ENCODE peak calls at places on chromosomes 5 and 9, in seven cellular contexts. I, C, B, S, G, N and M are unnamed samples. For H3K4me1, the result is how much of the 10 kb centered on the place peaks cover.

GRCh38 chr9:136609838-136610311 is 52.8 kb upstream of the EGFL7 start:
- DNase-seq in B (no peak), N (no peak), C (no peak), I (no peak), G (no peak), S (peak), M (no peak)

GRCh38 chr5:115594343-115595047 is 7.8 kb downstream of the TICAM2 start:
- DNase-seq in G (no peak), N (no peak), I (no peak), B (no peak), C (no peak), S (no peak), M (no peak)

GRCh38 chr9:76638001-76638400 is 126.2 kb upstream of the PCA3 start:
- DNase-seq in C (no peak), N (no peak), I (no peak), S (no peak), G (no peak), B (no peak), M (no peak)

GRCh38 chr9:111095423-111095822 is 57.2 kb upstream of the LPAR1 start:
- DNase-seq in I (peak), C (no peak), B (no peak), N (no peak), G (no peak), S (no peak), M (no peak)

GRCh38 chr5:14365831-14366435 is 215.7 kb upstream of the OTULINL start:
- DNase-seq in C (no peak), I (no peak), N (no peak), B (no peak), S (no peak), G (no peak), M (no peak)

GRCh38 chr9:133050781-133051180 is 11.0 kb upstream of the CEL start:
- DNase-seq in C (no peak), B (no peak), N (no peak), I (no peak), G (no peak), S (no peak), M (no peak)

GRCh38 chr9:96150324-96151023 is 151.5 kb downstream of the HSD17B3 start:
- DNase-seq in B (peak), S (no peak), C (no peak), I (no peak), N (no peak), G (no peak), M (no peak)

GRCh38 chr9:94639045-94639995 is at the start of gene FBP1:
- DNase-seq in B (peak), N (peak), G (peak), S (no peak), I (no peak), C (no peak), M (no peak)

GRCh38 chr9:93065321-93065720 is 6.8 kb downstream of the SUSD3 start:
- DNase-seq in G (no peak), C (no peak), S (no peak), N (no peak), I (no peak), B (no peak), M (no peak)

GRCh38 chr5:140989254-140989653 is 23.0 kb downstream of the PCDHAC2 start:
- DNase-seq in S (no peak), C (no peak), I (no peak), N (no peak), G (no peak), B (no peak), M (no peak)

GRCh38 chr9:89471390-89471789 is 26.5 kb downstream of the SEMA4D start:
- DNase-seq in I (no peak), C (no peak), B (no peak), N (no peak), S (no peak), G (no peak), M (no peak)

GRCh38 chr9:86706391-86706790 is 240.9 kb downstream of the GAS1 start:
- DNase-seq in I (no peak), C (no peak), N (no peak), G (no peak), S (no peak), B (no peak), M (no peak)

GRCh38 chr5:54013556-54014157 is 296.7 kb downstream of the ARL15 start:
- DNase-seq in C (peak), G (no peak), I (no peak), N (no peak), S (no peak), B (no peak), M (peak)

GRCh38 chr5:97182571-97183099 is 412 bp downstream of the RIOK2 start:
- DNase-seq in N (no peak), I (no peak), S (no peak), C (no peak), B (no peak), G (no peak), M (no peak)

GRCh38 chr9:131641618-131642495 is 96.5 kb downstream of the PRRT1B start:
- DNase-seq in G (no peak), C (no peak), I (no peak), S (no peak), B (no peak), N (no peak), M (peak)

GRCh38 chr5:139688712-139689413 is 40.7 kb downstream of the CXXC5 start:
- DNase-seq in B (no peak), N (no peak), C (no peak), I (no peak), S (no peak), G (no peak), M (no peak)

GRCh38 chr5:113090336-113091106 is 113.9 kb downstream of the DCP2 start:
- DNase-seq in B (no peak), G (no peak), I (no peak), S (no peak), C (no peak), N (no peak), M (no peak)

GRCh38 chr9:21995652-21996275 is 1.2 kb downstream of the CDKN2B-AS1 start:
- DNase-seq in I (peak), G (peak), B (peak), C (no peak), S (peak), N (no peak), M (peak)

GRCh38 chr5:53482717-53483638 is 2.5 kb downstream of the FST start:
- DNase-seq in G (peak), I (peak), C (no peak), S (peak), B (no peak), N (no peak), M (peak)

GRCh38 chr9:80285325-80285724 is 713.6 kb downstream of the TLE4 start:
- DNase-seq in S (no peak), B (no peak), I (no peak), N (no peak), C (no peak), G (no peak), M (no peak)

GRCh38 chr9:93190133-93190525 is 6.2 kb downstream of the WNK2 start:
- DNase-seq in S (no peak), C (no peak), G (no peak), N (no peak), B (no peak), I (no peak), M (no peak)

GRCh38 chr5:67163231-67163756 is 33.3 kb downstream of the CD180 start:
- DNase-seq in I (no peak), N (no peak), G (no peak), S (no peak), B (no peak), C (no peak), M (no peak)

GRCh38 chr5:147455321-147455720 is 54.5 kb downstream of the DPYSL3 start:
- DNase-seq in S (no peak), N (no peak), B (no peak), C (peak), I (peak), G (no peak), M (no peak)

GRCh38 chr5:61991861-61992260 is 314.1 kb upstream of the KIF2A start:
- DNase-seq in B (no peak), G (no peak), I (no peak), S (no peak), N (no peak), C (no peak), M (no peak)

GRCh38 chr9:98427491-98427890 is 172.0 kb upstream of the TBC1D2 start:
- DNase-seq in C (no peak), S (no peak), I (no peak), N (no peak), B (no peak), G (no peak), M (no peak)

GRCh38 chr9:127916665-127917581 is at the start of gene ST6GALNAC4:
- DNase-seq in G (peak), I (peak), C (peak), N (peak), S (peak), B (peak), M (peak)

GRCh38 chr5:174581483-174581882 is 142.9 kb upstream of the MSX2 start:
- DNase-seq in N (no peak), G (no peak), S (peak), I (no peak), C (no peak), B (no peak), M (peak)

GRCh38 chr9:87818308-87818707 is 64.4 kb upstream of the SPATA31E1 start:
- DNase-seq in C (no peak), I (no peak), N (no peak), B (no peak), G (no peak), S (no peak), M (no peak)

GRCh38 chr5:164481270-164481669 is 975.9 kb downstream of the MAT2B start:
- DNase-seq in I (no peak), S (no peak), B (no peak), C (no peak), N (no peak), G (no peak), M (no peak)

GRCh38 chr5:164472150-164472549 is 966.7 kb downstream of the MAT2B start:
- DNase-seq in B (no peak), I (no peak), C (no peak), N (no peak), G (no peak), S (no peak), M (no peak)

GRCh38 chr5:164475339-164475977 is 970.0 kb downstream of the MAT2B start:
- DNase-seq in C (no peak), G (no peak), N (no peak), B (no peak), S (no peak), I (no peak), M (no peak)
- TF ChIP-seq CTCF in C (no peak), G (peak), N (no peak), B (no peak), S (peak), I (peak), M (peak)

GRCh38 chr9:36036780-36037579 is at the start of gene RECK:
- DNase-seq in S (peak), N (peak), I (peak), B (peak), G (peak), C (peak), M (peak)

GRCh38 chr9:36039696-36040095 is 3.0 kb downstream of the RECK start:
- DNase-seq in C (no peak), G (no peak), I (no peak), S (no peak), N (no peak), B (no peak), M (no peak)

GRCh38 chr9:36036253-36036779 is 397 bp upstream of the RECK start:
- DNase-seq in B (no peak), C (no peak), I (no peak), N (no peak), G (no peak), S (no peak), M (no peak)

GRCh38 chr9:36039121-36039520 is 2.4 kb downstream of the RECK start:
- DNase-seq in S (no peak), N (no peak), B (no peak), C (no peak), I (no peak), G (no peak), M (no peak)

DNA sequence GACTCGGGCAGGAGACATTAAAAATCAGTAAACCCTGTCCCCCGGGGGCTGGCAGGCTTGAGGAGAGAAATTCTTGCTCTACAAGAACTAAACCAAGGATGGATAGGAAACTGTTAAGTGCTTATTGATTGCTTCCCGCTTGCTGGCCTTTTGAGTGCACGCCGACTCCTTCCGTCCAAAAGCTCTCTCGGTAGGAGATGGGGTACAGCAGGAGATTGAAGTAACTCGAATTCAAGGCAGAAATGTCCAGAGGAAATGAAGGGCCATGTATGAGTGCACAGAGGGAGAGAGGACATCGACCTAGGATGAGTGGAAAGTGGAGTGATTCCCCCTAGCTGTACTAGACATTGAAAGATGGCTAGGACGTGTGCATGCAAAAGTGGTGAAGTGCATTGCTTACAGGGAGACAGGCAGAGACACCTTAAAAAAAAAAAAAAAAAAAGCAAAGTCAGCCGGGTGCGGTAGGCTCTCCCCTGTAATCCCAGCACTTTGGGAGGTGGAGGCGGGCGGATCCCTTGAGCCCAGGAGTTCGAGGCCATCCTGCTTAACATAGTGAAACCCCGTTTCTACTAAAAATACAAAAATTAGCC is 962 bp downstream of the RECK start:
- DNase-seq in I (no peak), G (no peak), B (no peak), N (no peak), C (no peak), S (no peak), M (no peak)
- H3K4me1 ChIP-seq in I (under half), G (under half), B (under half), N (under half), C (under half), S (under half), M (under half)

GRCh38 chr5:89071941-89072331 is 189.0 kb upstream of the MEF2C start:
- DNase-seq in C (no peak), S (no peak), I (no peak), B (no peak), G (no peak), N (no peak), M (no peak)
- TF ChIP-seq CTCF in C (no peak), S (no peak), I (no peak), B (no peak), G (no peak), N (no peak), M (no peak)

GRCh38 chr5:1298723-1299510 is 4.0 kb upstream of the TERT start:
- DNase-seq in G (no peak), I (no peak), C (no peak), N (peak), B (no peak), S (no peak), M (no peak)
- H3K4me1 ChIP-seq in G (under half), I (under half), C (under half), N (under half), B (under half), S (under half), M (under half)

DNA sequence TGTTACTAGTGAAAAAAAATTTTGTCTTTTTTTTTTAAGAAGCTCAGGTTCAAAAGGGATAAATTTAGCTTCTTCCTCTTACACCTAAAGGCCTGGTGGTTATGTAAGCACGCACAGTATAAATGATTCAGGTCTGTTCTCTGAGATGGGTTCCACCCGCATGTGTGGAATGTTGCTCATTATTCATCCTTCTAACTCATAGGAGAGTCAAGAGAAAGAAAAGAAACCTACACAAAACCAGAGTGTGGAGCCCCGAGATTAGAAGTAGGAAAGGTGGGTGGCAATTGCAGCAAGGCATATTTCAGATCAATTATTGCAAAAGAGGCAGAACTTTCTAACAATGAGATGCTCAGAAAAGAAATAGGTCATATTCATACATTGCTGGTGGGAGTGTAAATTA is 13.5 kb downstream of the PLAC8L1 start:
- DNase-seq in I (no peak), S (no peak), N (no peak), B (no peak), C (no peak), G (no peak), M (no peak)
- TF ChIP-seq CTCF in I (no peak), S (no peak), N (no peak), B (no peak), C (no peak), G (no peak), M (no peak)

GRCh38 chr9:126838895-126839294 is 21.5 kb upstream of the ZBTB34 start:
- DNase-seq in N (no peak), B (no peak), C (no peak), I (no peak), S (no peak), G (no peak), M (no peak)
- H3K4me1 ChIP-seq in N (under half), B (under half), C (half or more), I (under half), S (under half), G (half or more), M (under half)